ENCODE peak calls at places on chromosomes 4 and X, in four cellular contexts. One of them, this sample, is unnamed.

GRCh38 chr4:121057466-121057911 is 14.8 kb downstream of the NDNF start:
- DNase-seq in suprapubic skin: no peak
- DNase-seq in endothelial cell of umbilical vein: no peak
- DNase-seq in H1: no peak
- DNase-seq in this sample: no peak

GRCh38 chr4:2868840-2869487 is 25.3 kb downstream of the ADD1 start:
- DNase-seq in endothelial cell of umbilical vein: no peak
- DNase-seq in H1: no peak
- DNase-seq in suprapubic skin: no peak
- DNase-seq in this sample: no peak

GRCh38 chr4:8641931-8642650 is 49.5 kb downstream of the CPZ start:
- DNase-seq in suprapubic skin: no peak
- DNase-seq in H1: no peak
- DNase-seq in endothelial cell of umbilical vein: no peak
- DNase-seq in this sample: no peak

GRCh38 chr4:60463846-60464502 is 736.2 kb upstream of the ADGRL3 start:
- DNase-seq in suprapubic skin: no peak
- DNase-seq in endothelial cell of umbilical vein: no peak
- DNase-seq in H1: no peak
- DNase-seq in this sample: no peak

GRCh38 chrX:39470588-39471155 is 627.1 kb downstream of the BCOR start:
- DNase-seq in suprapubic skin: no peak
- DNase-seq in H1: no peak
- DNase-seq in endothelial cell of umbilical vein: no peak
- DNase-seq in this sample: no peak

GRCh38 chrX:15301924-15302323 is 13.5 kb downstream of the ASB11 start:
- DNase-seq in suprapubic skin: peak; percentile 81
- DNase-seq in endothelial cell of umbilical vein: no peak
- DNase-seq in H1: no peak
- DNase-seq in this sample: no peak

GRCh38 chr4:10157478-10158354 is 41.1 kb upstream of the WDR1 start:
- DNase-seq in suprapubic skin: no peak
- DNase-seq in endothelial cell of umbilical vein: peak; percentile 74
- DNase-seq in H1: peak; percentile 39
- DNase-seq in this sample: peak; percentile 57

GRCh38 chr4:176425035-176425434 is 105.3 kb downstream of the SPCS3 start:
- DNase-seq in suprapubic skin: no peak
- DNase-seq in H1: no peak
- DNase-seq in endothelial cell of umbilical vein: no peak
- DNase-seq in this sample: no peak

GRCh38 chr4:177201614-177202013 is 108.1 kb upstream of the NEIL3 start:
- DNase-seq in H1: no peak
- DNase-seq in suprapubic skin: no peak
- DNase-seq in endothelial cell of umbilical vein: no peak
- DNase-seq in this sample: no peak

GRCh38 chr4:8229341-8229975 is 30.4 kb downstream of the SH3TC1 start:
- DNase-seq in suprapubic skin: no peak
- DNase-seq in H1: no peak
- DNase-seq in endothelial cell of umbilical vein: no peak
- DNase-seq in this sample: no peak

GRCh38 chrX:68498044-68498507 is 775 bp upstream of the YIPF6 start:
- DNase-seq in endothelial cell of umbilical vein: no peak
- DNase-seq in suprapubic skin: no peak
- DNase-seq in H1: no peak
- DNase-seq in this sample: no peak

GRCh38 chrX:149302705-149303104 is 202.4 kb downstream of the IDS start:
- DNase-seq in H1: no peak
- DNase-seq in suprapubic skin: no peak
- DNase-seq in endothelial cell of umbilical vein: no peak
- DNase-seq in this sample: no peak
- TF ChIP-seq POLR2A in H1: no peak
- TF ChIP-seq POLR2A in suprapubic skin: no peak
- TF ChIP-seq POLR2A in endothelial cell of umbilical vein: no peak
- TF ChIP-seq POLR2A in this sample: no peak

DNA sequence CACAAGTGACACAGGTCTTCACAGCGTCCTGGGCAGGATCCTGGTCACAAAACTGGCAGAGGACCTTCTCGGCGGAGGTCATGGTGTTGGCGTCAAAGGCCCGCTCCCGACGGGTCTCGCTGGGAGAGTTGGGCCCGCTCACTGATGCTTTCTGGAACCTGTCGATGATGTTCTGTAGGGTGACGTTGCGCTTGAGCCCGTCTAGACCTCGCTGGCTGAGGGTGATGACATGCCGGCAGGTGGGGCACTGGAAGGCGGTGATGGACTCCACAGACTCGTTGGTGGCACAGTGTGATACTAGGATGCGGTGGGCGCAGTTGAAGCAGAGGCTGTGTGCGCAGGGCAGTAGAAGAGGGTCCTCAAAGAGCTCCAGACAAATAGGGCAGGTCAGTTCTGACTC is 53.2 kb downstream of the MID1 start:
- DNase-seq in suprapubic skin: no peak
- DNase-seq in endothelial cell of umbilical vein: no peak
- DNase-seq in H1: no peak
- DNase-seq in this sample: no peak
- H3K4me1 ChIP-seq in suprapubic skin: peaks cover 2% of the 10 kb centered on the region
- H3K4me1 ChIP-seq in endothelial cell of umbilical vein: peaks cover 6% of the 10 kb centered on the region
- H3K4me1 ChIP-seq in H1: no peaks in the 10 kb centered on the region
- H3K4me1 ChIP-seq in this sample: no peaks in the 10 kb centered on the region

GRCh38 chrX:153971632-153972367 is at the start of gene HCFC1:
- DNase-seq in suprapubic skin: peak; percentile 97
- DNase-seq in H1: no peak
- DNase-seq in endothelial cell of umbilical vein: peak; percentile 87
- DNase-seq in this sample: peak; percentile 87
- TF ChIP-seq POLR2A in suprapubic skin: no peak
- TF ChIP-seq POLR2A in H1: peak; percentile 64
- TF ChIP-seq POLR2A in endothelial cell of umbilical vein: no peak
- TF ChIP-seq POLR2A in this sample: peak; percentile 45

GRCh38 chr4:137631605-137632004 is 99.3 kb upstream of the PCDH18 start:
- DNase-seq in H1: no peak
- DNase-seq in endothelial cell of umbilical vein: no peak
- DNase-seq in suprapubic skin: no peak
- DNase-seq in this sample: no peak
- H3K4me1 ChIP-seq in H1: no peaks in the 10 kb centered on the region
- H3K4me1 ChIP-seq in endothelial cell of umbilical vein: no peaks in the 10 kb centered on the region
- H3K4me1 ChIP-seq in suprapubic skin: no peaks in the 10 kb centered on the region
- H3K4me1 ChIP-seq in this sample: no peaks in the 10 kb centered on the region

DNA sequence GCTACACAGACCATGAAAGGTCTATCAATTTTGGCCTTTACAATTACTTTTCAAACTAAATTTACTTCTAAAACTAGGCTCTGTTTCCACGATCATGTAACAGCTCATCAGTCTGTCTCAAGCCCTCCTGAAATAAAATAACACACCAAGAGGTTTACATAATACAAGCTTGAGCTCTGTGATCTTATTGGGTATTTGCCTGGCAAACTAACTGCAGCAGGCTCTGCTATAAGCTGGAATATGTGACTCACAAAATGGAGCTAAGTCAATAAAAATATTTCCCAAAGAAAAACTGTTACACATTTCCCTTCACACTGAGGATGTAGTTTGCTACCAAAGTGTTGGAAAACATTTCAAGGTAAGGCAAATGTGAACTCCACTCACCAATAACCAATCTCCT is 94.7 kb upstream of the GPM6B start:
- DNase-seq in suprapubic skin: no peak
- DNase-seq in H1: no peak
- DNase-seq in endothelial cell of umbilical vein: no peak
- DNase-seq in this sample: no peak
- TF ChIP-seq POLR2A in suprapubic skin: no peak
- TF ChIP-seq POLR2A in H1: no peak
- TF ChIP-seq POLR2A in endothelial cell of umbilical vein: no peak
- TF ChIP-seq POLR2A in this sample: no peak

GRCh38 chr4:38141808-38142500 is 181.8 kb downstream of the PTTG2 start:
- DNase-seq in suprapubic skin: peak; percentile 70
- DNase-seq in endothelial cell of umbilical vein: peak; percentile 15
- DNase-seq in H1: no peak
- DNase-seq in this sample: no peak
- H3K4me1 ChIP-seq in suprapubic skin: peaks cover 8% of the 10 kb centered on the region
- H3K4me1 ChIP-seq in endothelial cell of umbilical vein: no peaks in the 10 kb centered on the region
- H3K4me1 ChIP-seq in H1: no peaks in the 10 kb centered on the region
- H3K4me1 ChIP-seq in this sample: no peaks in the 10 kb centered on the region